ENCODE peak calls at places on chromosomes 16 and 17, in six cellular contexts. K, R, E, I, C and U are unnamed samples.

GRCh38 chr16:30834130-30834740 is 47.2 kb upstream of the ZNF629 start:
- DNase-seq in R (no peak), E (no peak), K (no peak), I (no peak), C (no peak), U (no peak)

GRCh38 chr17:73491648-73492047 is 152.6 kb downstream of the SDK2 start:
- DNase-seq in R (no peak), C (no peak), K (no peak), I (no peak), E (no peak), U (no peak)

GRCh38 chr17:29068828-29069227 is 25.9 kb downstream of the PIPOX start:
- DNase-seq in E (no peak), C (no peak), R (peak), I (no peak), K (no peak), U (no peak)

GRCh38 chr17:245611-246010 is 64.2 kb upstream of the DOC2B start:
- DNase-seq in R (no peak), K (no peak), I (peak), E (no peak), C (no peak), U (no peak)

GRCh38 chr16:1334739-1335138 is 1.3 kb downstream of the BAIAP3 start:
- DNase-seq in I (no peak), E (no peak), C (no peak), R (no peak), K (no peak), U (no peak)

GRCh38 chr16:49330562-49331201 is 42.9 kb upstream of the C16orf78 start:
- DNase-seq in R (no peak), E (no peak), C (no peak), I (no peak), K (no peak), U (no peak)

GRCh38 chr17:3003401-3004149 is 59.8 kb downstream of the OR1D5 start:
- DNase-seq in E (no peak), R (peak), I (peak), K (no peak), C (peak), U (peak)

GRCh38 chr17:59621771-59622170 is 2.1 kb downstream of the CLTC start:
- DNase-seq in E (no peak), I (no peak), K (no peak), R (no peak), C (no peak), U (no peak)

GRCh38 chr16:16021988-16022682 is 72.7 kb downstream of the ABCC1 start:
- DNase-seq in R (peak), K (peak), C (no peak), E (no peak), I (peak), U (no peak)

GRCh38 chr16:57507414-57508083 is 21.3 kb upstream of the DOK4 start:
- DNase-seq in C (no peak), R (no peak), K (no peak), E (no peak), I (no peak), U (no peak)

GRCh38 chr17:55158439-55158838 is 106.3 kb upstream of the HLF start:
- DNase-seq in R (no peak), E (no peak), I (no peak), K (no peak), C (no peak), U (no peak)

GRCh38 chr16:51114369-51114768 is 36.7 kb downstream of the SALL1 start:
- DNase-seq in C (no peak), R (no peak), I (no peak), K (no peak), E (no peak), U (no peak)

GRCh38 chr16:78773316-78773715 is 673.9 kb downstream of the WWOX start:
- DNase-seq in C (no peak), R (no peak), I (no peak), E (no peak), K (no peak), U (no peak)

GRCh38 chr16:66198641-66199040 is 167.8 kb upstream of the CDH5 start:
- DNase-seq in I (no peak), E (no peak), C (no peak), R (no peak), K (no peak), U (no peak)

GRCh38 chr16:2237076-2237551 is 870 bp downstream of the DNASE1L2 start:
- DNase-seq in E (no peak), I (no peak), R (no peak), K (no peak), C (no peak), U (no peak)

GRCh38 chr16:83586036-83586810 is 221.6 kb upstream of the HSBP1 start:
- DNase-seq in E (no peak), C (no peak), R (no peak), K (no peak), I (no peak), U (no peak)

GRCh38 chr16:13554020-13554419 is 365.9 kb upstream of the ERCC4 start:
- DNase-seq in C (no peak), E (no peak), I (no peak), R (no peak), K (no peak), U (no peak)

GRCh38 chr17:72590882-72591499 is 470.2 kb downstream of the SOX9 start:
- DNase-seq in R (no peak), C (no peak), E (no peak), I (no peak), K (no peak), U (no peak)

GRCh38 chr16:21618261-21618660 is 18.9 kb downstream of the METTL9 start:
- DNase-seq in K (no peak), E (no peak), R (no peak), I (no peak), C (no peak), U (no peak)

GRCh38 chr17:72258711-72259110 is 137.9 kb downstream of the SOX9 start:
- DNase-seq in C (no peak), R (no peak), K (no peak), I (no peak), E (no peak), U (no peak)

GRCh38 chr17:4492762-4493561 is 5.7 kb upstream of the SPNS2 start:
- DNase-seq in E (peak), R (no peak), C (no peak), I (no peak), K (no peak), U (no peak)

GRCh38 chr17:27600471-27600870 is 30.5 kb upstream of the LGALS9 start:
- DNase-seq in C (no peak), E (no peak), R (no peak), I (no peak), K (no peak), U (no peak)

GRCh38 chr17:6425407-6425806 is 9.5 kb downstream of the AIPL1 start:
- DNase-seq in R (no peak), E (no peak), C (no peak), I (no peak), K (no peak), U (no peak)

GRCh38 chr16:85461814-85462404 is 151.2 kb upstream of the GSE1 start:
- DNase-seq in C (no peak), I (no peak), K (no peak), E (no peak), R (no peak), U (no peak)

GRCh38 chr17:55743103-55743679 is 7.7 kb upstream of the PCTP start:
- DNase-seq in C (no peak), I (no peak), K (no peak), R (no peak), E (no peak), U (no peak)

GRCh38 chr17:50728112-50728429 is 8.7 kb downstream of the LUC7L3 start:
- DNase-seq in E (no peak), I (no peak), C (no peak), K (no peak), R (no peak), U (no peak)
- TF ChIP-seq CTCF in E (no peak), I (no peak), C (no peak), K (no peak), R (no peak), U (no peak)

GRCh38 chr17:32341141-32341856 is 674 bp downstream of the C17orf75 start:
- DNase-seq in K (no peak), I (no peak), R (no peak), C (peak), E (peak), U (peak)
- TF ChIP-seq CTCF in K (no peak), I (no peak), R (no peak), C (no peak), E (peak), U (no peak)

GRCh38 chr17:83195330-83196087 is 116.1 kb downstream of the METRNL start:
- DNase-seq in E (no peak), C (no peak), K (peak), R (peak), I (peak), U (no peak)
- TF ChIP-seq CTCF in E (no peak), C (no peak), K (no peak), R (no peak), I (peak), U (no peak)

DNA sequence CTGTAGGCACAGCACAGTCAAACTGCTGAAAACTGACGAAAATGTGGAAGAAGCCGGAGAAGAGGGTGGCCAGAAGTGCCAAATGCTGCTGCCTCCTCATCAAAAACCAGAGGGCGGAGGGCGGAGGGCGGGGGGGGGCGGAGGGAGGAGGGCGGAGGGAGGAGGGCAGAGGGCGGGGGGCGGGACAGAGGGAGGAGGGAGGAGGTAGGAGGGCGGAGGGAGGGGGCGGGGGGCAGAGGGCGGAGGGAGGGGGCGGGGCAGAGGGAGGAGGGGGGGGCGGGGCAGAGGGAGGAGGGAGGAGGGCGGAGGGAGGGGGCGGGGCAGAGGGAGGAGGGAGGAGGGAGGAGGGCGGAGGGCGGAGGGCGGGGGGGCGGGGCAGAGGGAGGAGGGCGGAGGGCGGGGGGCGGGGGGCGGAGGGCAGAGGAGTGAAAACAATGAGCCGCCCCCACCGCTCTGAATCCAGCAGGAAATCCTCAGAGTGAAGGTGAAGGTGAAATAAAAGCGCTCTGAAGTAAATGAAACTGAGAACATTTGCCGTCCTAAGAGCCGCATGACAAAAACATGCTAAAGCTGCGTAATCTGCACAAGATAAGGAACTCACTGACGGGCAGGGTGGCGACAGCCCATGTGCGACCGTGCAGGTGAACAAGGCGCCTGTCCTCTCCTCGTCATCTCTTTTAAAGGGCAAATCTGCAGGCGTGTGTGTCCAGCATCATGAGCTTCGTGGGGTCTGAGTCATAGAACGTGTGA is 22.6 kb upstream of the CBFA2T3 start:
- DNase-seq in R (no peak), C (no peak), I (no peak), K (no peak), E (no peak), U (no peak)
- TF ChIP-seq CTCF in R (no peak), C (no peak), I (no peak), K (no peak), E (no peak), U (no peak)

DNA sequence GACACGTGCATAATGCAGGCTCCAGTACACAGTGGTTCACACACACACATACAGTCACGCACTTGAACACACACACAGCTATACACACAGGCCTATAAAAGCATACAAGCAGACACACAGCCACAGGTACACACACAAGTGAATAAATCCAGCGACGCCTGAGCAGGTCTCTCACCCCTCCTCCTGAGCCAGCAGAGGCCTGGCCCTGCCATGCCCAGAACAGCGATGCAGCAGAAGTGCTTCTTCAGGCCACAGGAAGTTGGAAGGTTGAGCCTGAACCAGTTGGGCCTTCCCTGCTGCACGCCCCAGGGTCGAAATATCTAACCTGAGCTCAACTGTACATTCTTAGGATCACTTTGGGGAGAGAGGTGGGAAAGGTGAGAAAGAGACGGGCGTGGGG is 7.3 kb upstream of the CD79B start:
- DNase-seq in I (no peak), E (no peak), K (no peak), R (no peak), C (no peak), U (no peak)
- TF ChIP-seq CTCF in I (no peak), E (no peak), K (no peak), R (no peak), C (no peak), U (no peak)

GRCh38 chr17:8789743-8790142 is 9.4 kb downstream of the MFSD6L start:
- DNase-seq in K (no peak), R (no peak), C (no peak), E (no peak), I (no peak), U (no peak)

GRCh38 chr17:8791248-8791909 is 7.8 kb downstream of the MFSD6L start:
- DNase-seq in E (no peak), I (no peak), C (no peak), R (no peak), K (no peak), U (no peak)

GRCh38 chr17:8781784-8782575 is 17.2 kb downstream of the MFSD6L start:
- DNase-seq in K (no peak), E (no peak), R (no peak), C (no peak), I (no peak), U (no peak)

GRCh38 chr17:8788998-8789397 is 10.2 kb downstream of the MFSD6L start:
- DNase-seq in C (no peak), R (no peak), K (no peak), E (no peak), I (no peak), U (no peak)

GRCh38 chr17:8785547-8786412 is 13.4 kb downstream of the MFSD6L start:
- DNase-seq in E (peak), C (peak), I (peak), K (peak), R (peak), U (peak)
- TF ChIP-seq CTCF in E (peak), C (peak), I (peak), K (no peak), R (peak), U (peak)

GRCh38 chr17:78488867-78489634 is 88.1 kb downstream of the DNAH17 start:
- DNase-seq in I (no peak), C (no peak), K (no peak), R (no peak), E (no peak), U (no peak)
- TF ChIP-seq CTCF in I (no peak), C (no peak), K (no peak), R (no peak), E (no peak), U (no peak)